ENCODE peak calls at places on chromosomes 5 and 9, in six cellular contexts. Q is mesenchymal stem cell, E is IMR-90, X is mesendoderm, Z is neuronal stem cell, O is H1. I is an unnamed sample.

GRCh38 chr5:115349001-115349817 is 52.8 kb upstream of the CCDC112 start:
- DNase-seq in Z (no peak), X (no peak), Q (peak), E (peak), O (no peak), I (peak)

GRCh38 chr5:116097301-116097700 is 12.5 kb downstream of the COMMD10 start:
- DNase-seq in Z (no peak), X (no peak), E (no peak), Q (peak), O (no peak), I (peak)

GRCh38 chr9:89642789-89643188 is 38.0 kb downstream of the GADD45G start:
- DNase-seq in O (no peak), X (peak), Q (no peak), Z (no peak), E (no peak), I (peak)

GRCh38 chr5:55535199-55535905 is 588 bp upstream of the PLPP1 start:
- DNase-seq in Z (no peak), X (peak), Q (peak), O (no peak), E (peak), I (no peak)

GRCh38 chr5:124908603-124909451 is 162.4 kb upstream of the ZNF608 start:
- DNase-seq in E (peak), X (peak), Q (peak), Z (no peak), O (no peak), I (no peak)

GRCh38 chr9:78261403-78262001 is 25.6 kb downstream of the CEP78 start:
- DNase-seq in E (peak), X (peak), O (no peak), Z (no peak), Q (peak), I (peak)

GRCh38 chr5:5332287-5332686 is 90.2 kb upstream of the ICE1 start:
- DNase-seq in X (no peak), Q (no peak), Z (no peak), O (no peak), E (no peak), I (no peak)

GRCh38 chr5:41057231-41057630 is 13.9 kb downstream of the MROH2B start:
- DNase-seq in Z (no peak), E (no peak), O (no peak), X (no peak), Q (no peak), I (no peak)

GRCh38 chr5:110333384-110333783 is 393.1 kb downstream of the TMEM232 start:
- DNase-seq in X (peak), Q (peak), Z (peak), E (peak), O (no peak), I (no peak)

GRCh38 chr9:10062629-10063395 is 550.0 kb downstream of the PTPRD start:
- DNase-seq in O (no peak), X (no peak), Q (peak), E (peak), Z (no peak), I (no peak)

GRCh38 chr5:163496286-163496685 is 9.1 kb upstream of the MAT2B start:
- DNase-seq in Q (peak), Z (no peak), X (no peak), E (peak), O (no peak), I (no peak)

GRCh38 chr5:51544386-51544785 is 161.1 kb downstream of the ISL1 start:
- DNase-seq in E (no peak), O (no peak), Z (no peak), X (no peak), Q (peak), I (no peak)

GRCh38 chr5:54620583-54620933 is 103.0 kb downstream of the SNX18 start:
- DNase-seq in X (no peak), Z (no peak), Q (no peak), E (no peak), O (no peak), I (no peak)

DNA sequence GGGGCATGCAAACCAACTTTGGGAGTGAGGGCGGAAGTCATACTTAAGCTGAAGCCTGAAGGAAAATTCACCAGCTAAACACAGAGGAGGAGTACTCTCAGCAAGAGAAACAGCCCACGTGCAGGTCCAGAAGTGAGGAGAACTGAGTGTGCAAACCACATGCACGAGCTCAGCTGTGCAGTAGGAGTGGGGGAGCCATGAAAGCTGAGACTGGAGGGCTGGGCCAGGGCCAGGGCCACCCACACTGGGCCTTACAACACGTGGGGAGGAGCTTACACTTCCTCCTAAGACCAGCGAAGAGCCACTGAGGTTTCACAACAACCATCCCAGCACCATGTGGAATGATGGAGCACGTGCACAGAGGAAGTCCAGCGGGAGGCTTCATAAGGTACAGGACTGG is 9.3 kb upstream of the WWC1 start:
- DNase-seq in O (no peak), E (peak), Q (peak), X (no peak), Z (no peak), I (peak)
- H3K27ac ChIP-seq in O (no peak), E (no peak), Q (no peak), X (no peak), Z (no peak), I (no peak)

DNA sequence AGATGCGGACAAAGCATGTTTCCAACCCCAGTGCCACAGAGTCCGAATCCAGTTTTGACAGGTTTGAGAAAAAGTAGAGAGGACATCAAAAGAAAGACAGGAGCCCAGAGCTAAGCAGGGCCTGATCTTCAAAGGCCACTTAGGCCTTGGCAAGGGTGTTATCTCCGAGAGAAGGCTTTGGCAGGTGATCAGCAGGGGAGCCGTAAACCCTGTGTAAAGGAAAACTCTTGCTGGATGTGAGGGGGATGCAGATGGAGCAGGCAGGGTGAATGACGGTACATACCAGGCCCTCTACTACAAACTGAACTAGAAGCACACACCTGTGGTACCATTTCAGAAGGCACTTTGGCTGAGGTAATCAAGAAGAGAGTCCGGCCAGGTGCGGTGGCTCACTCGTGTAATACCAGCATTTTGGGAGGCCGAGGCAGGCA is 1.4 kb upstream of the HNRNPH1 start:
- DNase-seq in E (no peak), O (no peak), X (peak), Q (no peak), Z (no peak), I (no peak)
- H3K18ac ChIP-seq in E (no peak), O (peak), X (no peak), Q (no peak), Z (peak), I (no peak)

DNA sequence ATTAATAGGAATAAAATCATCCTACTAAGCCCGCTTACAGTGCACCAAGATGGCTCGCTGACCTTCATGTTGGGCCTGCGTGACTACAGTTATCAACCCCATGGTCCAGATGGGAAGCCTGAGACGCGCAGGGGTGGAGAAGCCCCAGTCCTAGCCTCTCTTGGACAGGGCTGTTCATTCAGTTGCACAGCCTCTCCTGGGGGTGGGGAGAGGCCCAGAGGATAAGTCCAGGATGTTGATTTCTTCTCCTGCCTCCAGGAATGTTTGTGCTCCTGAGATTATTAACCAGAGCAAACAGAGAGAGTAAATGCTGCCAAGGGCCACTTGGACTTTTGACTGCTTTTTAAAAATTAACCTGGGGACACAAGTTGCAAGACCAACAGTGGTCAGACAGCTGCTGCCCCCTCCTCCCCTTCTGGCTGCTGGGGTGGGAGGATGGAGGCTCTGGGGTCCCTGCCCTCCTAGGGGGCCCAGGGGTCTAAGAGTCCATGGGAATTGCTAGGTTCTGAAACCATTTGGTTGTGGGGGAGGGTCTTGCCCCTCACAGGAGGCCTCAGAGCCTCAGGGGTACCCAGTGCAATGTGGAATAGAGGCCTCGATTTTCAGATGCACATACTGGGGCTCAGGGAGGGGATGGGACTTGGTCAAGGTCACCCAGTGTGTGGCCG is 2.8 kb upstream of the AMBP start:
- DNase-seq in Z (no peak), O (no peak), E (no peak), Q (no peak), X (no peak), I (no peak)
- H3K4me3 ChIP-seq in Z (no peak), O (no peak), E (no peak), Q (no peak), X (no peak), I (no peak)

GRCh38 chr9:122948313-122948712 is 7.5 kb downstream of the RABGAP1 start:
- DNase-seq in Z (no peak), Q (no peak), E (no peak), O (no peak), X (no peak), I (no peak)

GRCh38 chr9:122950263-122950662 is 9.4 kb downstream of the RABGAP1 start:
- DNase-seq in E (no peak), Q (no peak), O (no peak), X (no peak), Z (no peak), I (no peak)

GRCh38 chr9:122946486-122947003 is 5.7 kb downstream of the RABGAP1 start:
- DNase-seq in Z (no peak), E (no peak), O (no peak), X (no peak), Q (no peak), I (no peak)

GRCh38 chr9:122951056-122951455 is 10.2 kb downstream of the RABGAP1 start:
- DNase-seq in Z (no peak), X (no peak), Q (no peak), O (no peak), E (no peak), I (no peak)

GRCh38 chr9:122949696-122950095 is 8.9 kb downstream of the RABGAP1 start:
- DNase-seq in X (no peak), Z (no peak), E (peak), O (no peak), Q (no peak), I (no peak)
- H3K27ac ChIP-seq in X (no peak), Z (no peak), E (no peak), O (no peak), Q (no peak), I (no peak)

GRCh38 chr9:35726876-35727438 is 5.0 kb downstream of the TLN1 start:
- DNase-seq in Z (no peak), Q (peak), E (peak), O (no peak), X (no peak), I (no peak)
- H3K18ac ChIP-seq in Z (peak), Q (peak), E (peak), O (peak), X (peak), I (peak)

GRCh38 chr9:97387936-97388684 is 23.8 kb upstream of the TDRD7 start:
- DNase-seq in O (no peak), E (no peak), X (peak), Q (no peak), Z (no peak), I (no peak)

GRCh38 chr9:97386733-97387503 is 25.0 kb upstream of the TDRD7 start:
- DNase-seq in E (peak), Q (peak), X (peak), Z (peak), O (peak), I (peak)

GRCh38 chr9:97388721-97389238 is 23.1 kb upstream of the TDRD7 start:
- DNase-seq in Q (no peak), E (no peak), X (no peak), O (no peak), Z (no peak), I (peak)

GRCh38 chr9:97386265-97386633 is 25.6 kb upstream of the TDRD7 start:
- DNase-seq in O (no peak), X (no peak), Q (no peak), E (no peak), Z (no peak), I (no peak)

DNA sequence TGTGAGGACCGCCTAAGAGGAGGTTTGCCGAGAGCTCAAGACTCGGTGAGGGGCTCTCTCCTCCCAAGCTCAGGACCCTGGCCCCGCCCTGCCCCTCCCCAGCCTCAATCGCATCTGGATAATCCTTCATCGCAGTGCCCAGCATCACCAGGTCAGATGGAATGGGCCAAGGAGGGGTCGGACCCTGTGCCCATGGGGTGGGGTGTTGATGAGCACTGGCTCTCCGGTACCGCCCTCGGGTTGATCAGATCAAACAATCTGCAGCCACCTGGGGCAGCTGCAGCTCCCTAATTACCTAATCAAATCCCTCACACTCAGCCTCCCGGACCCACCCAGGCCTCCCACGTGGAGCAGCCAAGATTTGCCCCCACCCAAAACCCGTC is 24.4 kb upstream of the TDRD7 start:
- DNase-seq in Z (no peak), Q (no peak), X (no peak), O (no peak), E (no peak), I (no peak)
- H3K4me3 ChIP-seq in Z (no peak), Q (no peak), X (no peak), O (no peak), E (no peak), I (no peak)

DNA sequence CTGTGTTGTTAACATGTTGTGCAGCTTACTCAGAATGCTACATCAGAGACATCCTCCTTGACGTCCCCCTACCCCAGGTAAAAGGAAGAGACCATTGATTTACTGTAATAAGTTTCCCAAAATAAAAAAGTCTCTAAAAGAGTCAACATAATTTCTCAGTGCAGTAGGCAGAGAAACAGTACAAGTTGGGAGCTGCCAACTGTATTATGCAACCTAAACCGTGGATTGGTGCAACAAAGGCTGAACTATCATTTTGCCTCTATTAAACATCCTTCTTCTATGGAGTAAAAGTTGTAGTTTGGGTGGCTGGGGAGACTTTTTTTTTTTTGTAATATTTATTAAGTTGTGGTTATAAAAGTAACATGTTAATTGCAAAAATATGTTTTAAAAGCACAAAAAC is 208.0 kb downstream of the NR3C1 start:
- DNase-seq in X (no peak), Q (no peak), O (no peak), Z (no peak), E (peak), I (no peak)
- H3K27ac ChIP-seq in X (no peak), Q (no peak), O (no peak), Z (no peak), E (no peak), I (no peak)

DNA sequence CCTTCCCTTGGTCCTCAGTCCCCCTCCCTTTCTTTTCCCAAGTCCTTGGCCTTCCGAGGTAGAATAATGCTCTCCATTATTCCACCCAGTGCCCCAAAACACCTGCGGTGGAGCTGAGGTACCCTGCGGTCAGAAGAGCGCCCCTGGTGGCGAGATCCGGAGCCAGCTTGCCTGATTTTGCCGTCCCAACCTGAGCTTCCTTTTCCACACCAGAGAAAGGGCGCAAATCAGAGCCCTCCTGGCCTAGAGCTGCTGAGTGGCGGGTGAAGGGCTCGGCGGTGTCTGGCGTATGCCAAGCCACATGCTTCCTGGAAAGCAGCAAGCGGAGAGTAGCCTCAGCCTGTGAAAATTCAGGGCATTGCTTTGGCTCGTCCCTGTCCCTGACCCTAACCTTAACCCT is 21.1 kb upstream of the CARTPT start:
- DNase-seq in Q (no peak), X (peak), Z (peak), E (no peak), O (peak), I (peak)
- H3K18ac ChIP-seq in Q (no peak), X (no peak), Z (no peak), E (no peak), O (no peak), I (no peak)